ENCODE peak calls at places on chromosomes 7 and 10, in four cellular contexts. M is sigmoid colon, J is bronchial epithelial cell, K is lower lobe of right lung. C is an unnamed sample.

GRCh38 chr7:77697535-77697831 is 1.2 kb downstream of the RSBN1L start:
- DNase-seq in K (peak; percentile 65), J (no peak), M (peak; percentile 83), C (no peak)

GRCh38 chr7:131071786-131072504 is 255.7 kb upstream of the MKLN1 start:
- DNase-seq in M (no peak), K (no peak), J (peak; percentile 38), C (peak; percentile 51)

GRCh38 chr7:124328774-124329173 is 295.9 kb upstream of the TMEM229A start:
- DNase-seq in K (no peak), J (no peak), M (no peak), C (no peak)

GRCh38 chr7:20227291-20227795 is 10.2 kb upstream of the MACC1 start:
- DNase-seq in M (no peak), J (peak; percentile 51), K (no peak), C (no peak)

GRCh38 chr7:22802426-22802825 is 20.2 kb downstream of the TOMM7 start:
- DNase-seq in J (no peak), K (no peak), M (no peak), C (no peak)

GRCh38 chr7:74480861-74481417 is 27.2 kb downstream of the GTF2IRD1 start:
- DNase-seq in K (peak; percentile 87), J (peak; percentile 33), M (peak; percentile 84), C (no peak)

GRCh38 chr10:29057712-29058426 is 231.0 kb upstream of the LYZL1 start:
- DNase-seq in K (no peak), M (no peak), J (no peak), C (no peak)

GRCh38 chr10:102347236-102347828 is 48.2 kb upstream of the NFKB2 start:
- DNase-seq in J (peak; percentile 55), M (peak; percentile 69), K (peak; percentile 58), C (peak; percentile 14)

GRCh38 chr10:97788552-97789442 is 17.0 kb upstream of the SFRP5 start:
- DNase-seq in J (no peak), M (no peak), K (peak; percentile 74), C (no peak)

GRCh38 chr7:155787171-155787851 is 25.0 kb downstream of the SHH start:
- DNase-seq in K (no peak), M (peak; percentile 52), J (no peak), C (no peak)

GRCh38 chr7:128725524-128725923 is 13.6 kb upstream of the CALU start:
- DNase-seq in J (no peak), M (no peak), K (no peak), C (no peak)

DNA sequence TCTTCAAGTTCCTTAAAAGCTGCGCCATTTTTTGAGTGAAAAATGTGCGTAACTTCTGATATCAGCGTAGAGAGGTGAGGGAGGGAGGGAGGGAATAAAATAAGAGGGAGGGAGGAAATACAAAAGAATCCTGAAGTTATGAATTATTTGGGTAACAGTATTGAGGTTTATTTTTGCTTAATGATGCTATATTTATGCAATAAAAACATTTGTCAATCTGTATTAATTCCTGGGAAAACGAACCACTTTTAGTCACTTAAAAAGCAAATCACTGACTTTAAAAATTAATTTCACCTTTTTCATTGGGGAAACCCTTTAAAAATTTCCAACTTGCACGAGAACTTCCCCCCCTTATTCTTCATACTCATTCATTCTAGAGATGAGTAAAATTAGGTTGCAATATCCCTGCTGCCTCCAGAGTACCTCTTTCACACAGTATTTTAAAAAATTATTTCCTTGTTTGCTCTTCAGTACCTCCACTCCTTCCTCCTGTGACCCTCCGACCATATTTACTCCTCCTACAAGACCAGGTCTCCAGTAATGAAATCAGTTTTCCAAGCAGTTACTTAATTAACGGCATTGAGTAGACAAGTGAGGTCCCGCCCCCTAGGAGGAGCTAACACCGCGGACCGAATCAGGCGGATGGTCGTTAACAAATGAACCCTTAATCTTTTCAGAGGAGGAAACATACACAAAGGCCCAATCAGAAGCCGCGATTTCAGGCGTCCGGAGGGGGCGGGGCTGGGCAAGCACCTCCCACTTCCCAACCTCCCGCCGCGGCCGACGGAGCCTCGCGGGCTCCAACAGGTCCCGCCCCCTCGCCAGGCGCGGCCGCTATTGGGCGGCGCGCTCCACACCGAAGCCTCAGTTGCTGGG is 521 bp upstream of the TRIM24 start:
- DNase-seq in M (peak; percentile 98), K (peak; percentile 98), J (peak; percentile 91), C (peak; percentile 99)
- TF ChIP-seq CTCF in M (peak; percentile 21), K (no peak), J (no peak), C (peak; percentile 2)

DNA sequence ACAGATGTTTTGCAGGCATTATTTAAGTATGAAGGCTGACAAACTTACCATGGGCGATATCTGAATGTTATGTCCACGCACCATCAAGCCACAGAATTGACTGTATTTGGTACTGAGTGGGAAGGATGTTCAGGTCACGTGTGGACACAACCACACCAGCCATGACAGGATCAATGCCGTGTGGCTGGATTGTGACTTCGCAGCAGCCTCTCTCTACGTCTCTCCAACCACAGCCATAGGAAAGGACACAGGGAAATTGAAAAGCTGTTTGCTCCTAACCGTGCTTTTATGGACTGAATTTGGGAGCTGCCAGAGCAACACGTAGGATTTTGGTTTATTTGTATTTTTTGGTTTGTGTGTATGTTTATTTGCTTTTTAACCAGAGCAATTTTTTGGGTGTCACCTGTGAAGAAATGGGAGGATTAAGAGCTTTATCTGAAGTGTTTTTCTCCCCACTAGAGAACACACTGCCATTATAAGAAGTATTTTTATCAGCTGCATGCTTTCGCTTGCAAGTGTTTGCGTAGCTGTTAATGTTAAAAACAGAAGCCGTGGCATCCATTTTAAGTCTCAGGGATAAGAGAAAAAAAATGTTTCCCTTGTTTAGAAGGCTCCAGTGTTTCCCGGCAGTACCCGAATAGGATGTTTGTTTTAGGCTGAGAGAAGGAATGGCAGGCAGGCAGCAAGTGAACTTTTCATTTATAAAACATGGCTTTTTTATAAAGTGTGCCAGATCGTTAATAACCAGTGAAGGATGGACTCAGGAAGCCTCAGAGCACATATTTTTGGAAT is 401.1 kb upstream of the NFE2L3 start:
- DNase-seq in K (no peak), J (no peak), M (no peak), C (no peak)
- H3K4me3 ChIP-seq in K (no peak overlapping the region), J (no peak overlapping the region), M (no peak overlapping the region), C (no peak overlapping the region)

DNA sequence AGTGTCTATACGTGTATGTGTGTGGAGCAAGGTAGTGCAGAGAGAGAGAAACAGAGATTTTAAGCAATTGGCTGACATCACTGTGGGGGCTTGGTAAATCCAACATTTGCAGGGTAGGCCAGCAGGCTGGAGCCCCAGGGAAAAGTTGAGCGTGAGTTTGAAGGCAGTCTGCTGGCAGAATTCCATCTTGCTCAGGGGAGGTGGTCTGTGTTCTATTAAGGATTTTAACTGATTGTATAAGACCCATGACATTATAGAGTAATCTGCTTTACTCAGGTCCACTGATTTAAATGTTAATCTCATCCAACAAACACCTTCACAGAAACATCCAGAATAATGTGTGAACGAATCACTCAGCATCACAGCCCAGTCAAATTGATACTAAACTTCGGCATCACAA is 912.9 kb downstream of the GRM8 start:
- DNase-seq in M (no peak), K (no peak), J (no peak), C (no peak)
- TF ChIP-seq CTCF in M (no peak), K (no peak), J (no peak), C (no peak)

DNA sequence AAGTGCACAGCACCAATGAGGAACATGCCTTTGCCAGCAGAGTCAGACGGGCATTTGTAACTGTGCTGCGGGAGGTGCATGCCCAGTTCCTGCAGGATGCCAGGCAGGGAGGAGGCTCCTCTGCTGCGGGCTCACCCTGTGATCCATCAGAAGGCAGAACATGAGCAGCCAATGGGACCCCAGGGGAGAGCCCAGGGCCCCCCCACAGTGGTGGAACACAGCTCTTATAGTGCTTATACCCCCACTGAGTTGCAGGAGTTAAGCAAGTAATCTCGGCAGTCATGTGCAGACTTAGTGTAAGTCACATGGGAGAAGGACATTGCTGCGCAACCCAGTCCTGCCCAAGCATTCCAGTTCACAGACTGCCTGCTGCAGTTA is 120.3 kb upstream of the TMEM106B start:
- DNase-seq in M (no peak), J (no peak), K (no peak), C (no peak)
- H3K4me3 ChIP-seq in M (no peak overlapping the region), J (no peak overlapping the region), K (no peak overlapping the region), C (no peak overlapping the region)

GRCh38 chr7:33048704-33049103 is 13.9 kb downstream of the NT5C3A start:
- DNase-seq in K (no peak), J (no peak), M (no peak), C (no peak)
- TF ChIP-seq CTCF in K (no peak), J (no peak), M (no peak), C (no peak)

C was measured in GM12865.